ENCODE peak calls at places on chromosomes 16 and 17, in five cellular contexts. One of them, this sample, is unnamed.

GRCh38 chr17:76270127-76270592 is 5.0 kb downstream of the UBALD2 start:
- DNase-seq in thoracic aorta: no peak
- DNase-seq in NB4: no peak
- DNase-seq in AG04450: no peak
- DNase-seq in heart left ventricle: no peak
- DNase-seq in this sample: no peak

GRCh38 chr17:18977021-18977420 is 25.1 kb downstream of the SLC5A10 start:
- DNase-seq in thoracic aorta: no peak
- DNase-seq in NB4: no peak
- DNase-seq in AG04450: no peak
- DNase-seq in heart left ventricle: no peak
- DNase-seq in this sample: no peak

GRCh38 chr16:12646490-12647274 is 157.0 kb downstream of the CPPED1 start:
- DNase-seq in thoracic aorta: no peak
- DNase-seq in NB4: peak
- DNase-seq in AG04450: no peak
- DNase-seq in heart left ventricle: no peak
- DNase-seq in this sample: no peak

GRCh38 chr17:72303787-72304733 is 183.2 kb downstream of the SOX9 start:
- DNase-seq in thoracic aorta: no peak
- DNase-seq in NB4: no peak
- DNase-seq in AG04450: no peak
- DNase-seq in heart left ventricle: no peak
- DNase-seq in this sample: no peak

GRCh38 chr16:54933281-54934150 is 2.9 kb downstream of the IRX5 start:
- DNase-seq in thoracic aorta: no peak
- DNase-seq in NB4: no peak
- DNase-seq in AG04450: no peak
- DNase-seq in heart left ventricle: no peak
- DNase-seq in this sample: no peak

GRCh38 chr16:17002557-17002956 is 468.2 kb downstream of the XYLT1 start:
- DNase-seq in thoracic aorta: no peak
- DNase-seq in NB4: no peak
- DNase-seq in AG04450: no peak
- DNase-seq in heart left ventricle: no peak
- DNase-seq in this sample: no peak

GRCh38 chr17:64240261-64240740 is 22.8 kb downstream of the TEX2 start:
- DNase-seq in thoracic aorta: no peak
- DNase-seq in NB4: no peak
- DNase-seq in AG04450: no peak
- DNase-seq in heart left ventricle: peak
- DNase-seq in this sample: no peak

GRCh38 chr17:63647065-63647725 is 25.0 kb downstream of the MAP3K3 start:
- DNase-seq in thoracic aorta: no peak
- DNase-seq in NB4: no peak
- DNase-seq in AG04450: peak
- DNase-seq in heart left ventricle: no peak
- DNase-seq in this sample: no peak

GRCh38 chr17:56023851-56024250 is 129.4 kb upstream of the ANKFN1 start:
- DNase-seq in thoracic aorta: no peak
- DNase-seq in NB4: no peak
- DNase-seq in AG04450: no peak
- DNase-seq in heart left ventricle: no peak
- DNase-seq in this sample: no peak
- H3K4me3 ChIP-seq in thoracic aorta: no peak
- H3K4me3 ChIP-seq in NB4: no peak
- H3K4me3 ChIP-seq in AG04450: no peak
- H3K4me3 ChIP-seq in heart left ventricle: no peak
- H3K4me3 ChIP-seq in this sample: no peak

DNA sequence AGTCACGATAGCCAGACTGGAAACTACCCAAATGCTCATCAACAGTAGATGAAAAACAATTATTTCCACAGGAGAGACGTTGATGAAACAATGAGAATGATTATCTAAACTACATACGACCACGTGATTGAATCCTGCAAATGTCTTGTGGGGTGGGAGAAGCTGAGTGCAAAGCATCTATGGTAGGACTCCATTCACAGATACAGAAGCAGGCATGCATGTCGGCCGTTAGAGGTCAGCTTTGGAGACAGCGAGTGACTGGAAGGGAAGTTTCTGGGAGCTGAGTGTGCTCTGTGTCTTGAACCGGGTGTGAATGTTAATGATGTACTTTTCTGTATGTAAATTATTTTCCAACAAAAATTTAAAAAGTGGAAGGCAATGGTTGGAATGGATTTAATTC is 71.5 kb upstream of the DNAJA2 start:
- DNase-seq in thoracic aorta: no peak
- DNase-seq in NB4: peak
- DNase-seq in AG04450: no peak
- DNase-seq in heart left ventricle: no peak
- DNase-seq in this sample: peak
- TF ChIP-seq CTCF in thoracic aorta: peak
- TF ChIP-seq CTCF in NB4: no peak
- TF ChIP-seq CTCF in AG04450: no peak
- TF ChIP-seq CTCF in heart left ventricle: no peak
- TF ChIP-seq CTCF in this sample: no peak

DNA sequence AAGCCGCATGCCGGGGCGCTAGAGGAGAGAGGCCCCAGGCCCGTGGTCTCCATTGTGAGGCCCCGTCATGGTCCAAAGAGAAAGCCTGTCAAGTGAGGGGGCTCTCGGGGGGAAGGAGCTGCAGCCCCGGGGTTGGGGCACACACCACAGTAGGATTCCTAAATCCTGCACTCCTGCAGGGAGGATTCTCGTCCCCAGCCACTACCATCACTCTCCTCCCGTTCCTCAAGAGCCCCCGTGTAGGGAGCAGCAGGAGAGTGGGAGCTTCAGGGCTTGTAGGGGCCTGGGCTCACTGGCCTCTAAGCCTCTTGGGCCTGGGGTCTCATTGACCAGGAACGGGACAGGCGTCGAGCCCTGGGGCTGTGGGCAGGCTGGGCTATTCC is 811 bp downstream of the C16orf86 start:
- DNase-seq in thoracic aorta: no peak
- DNase-seq in NB4: no peak
- DNase-seq in AG04450: no peak
- DNase-seq in heart left ventricle: no peak
- DNase-seq in this sample: no peak
- H3K4me3 ChIP-seq in thoracic aorta: peak
- H3K4me3 ChIP-seq in NB4: peak
- H3K4me3 ChIP-seq in AG04450: no peak
- H3K4me3 ChIP-seq in heart left ventricle: peak
- H3K4me3 ChIP-seq in this sample: peak

DNA sequence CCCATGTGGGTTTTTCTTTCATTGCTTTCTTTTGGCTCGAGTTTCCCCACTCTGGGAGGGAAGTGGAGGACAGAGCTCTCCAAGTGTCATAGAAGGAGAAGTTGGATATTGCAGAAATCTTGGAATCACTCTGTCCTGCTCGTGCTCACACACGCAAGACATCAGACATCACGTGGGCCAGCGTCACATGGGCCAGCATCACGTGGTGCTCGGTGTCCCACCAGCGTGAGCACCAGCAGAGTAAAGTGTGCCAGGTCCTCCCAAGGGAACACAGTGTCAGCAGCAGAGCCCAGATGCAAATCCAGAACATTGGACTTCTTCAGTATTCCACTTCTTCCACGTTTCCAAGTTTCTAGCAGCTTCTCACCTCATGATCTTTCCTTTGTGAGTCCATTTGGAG is 327.0 kb downstream of the FOXL1 start:
- DNase-seq in thoracic aorta: no peak
- DNase-seq in NB4: no peak
- DNase-seq in AG04450: no peak
- DNase-seq in heart left ventricle: no peak
- DNase-seq in this sample: peak
- TF ChIP-seq CTCF in thoracic aorta: no peak
- TF ChIP-seq CTCF in NB4: no peak
- TF ChIP-seq CTCF in AG04450: no peak
- TF ChIP-seq CTCF in heart left ventricle: no peak
- TF ChIP-seq CTCF in this sample: no peak

GRCh38 chr17:82520041-82520910 is 744 bp downstream of the FOXK2 start:
- DNase-seq in thoracic aorta: no peak
- DNase-seq in NB4: peak
- DNase-seq in AG04450: no peak
- DNase-seq in heart left ventricle: no peak
- DNase-seq in this sample: peak

GRCh38 chr17:82518826-82519810 is at the start of gene FOXK2:
- DNase-seq in thoracic aorta: peak
- DNase-seq in NB4: peak
- DNase-seq in AG04450: peak
- DNase-seq in heart left ventricle: peak
- DNase-seq in this sample: peak

DNA sequence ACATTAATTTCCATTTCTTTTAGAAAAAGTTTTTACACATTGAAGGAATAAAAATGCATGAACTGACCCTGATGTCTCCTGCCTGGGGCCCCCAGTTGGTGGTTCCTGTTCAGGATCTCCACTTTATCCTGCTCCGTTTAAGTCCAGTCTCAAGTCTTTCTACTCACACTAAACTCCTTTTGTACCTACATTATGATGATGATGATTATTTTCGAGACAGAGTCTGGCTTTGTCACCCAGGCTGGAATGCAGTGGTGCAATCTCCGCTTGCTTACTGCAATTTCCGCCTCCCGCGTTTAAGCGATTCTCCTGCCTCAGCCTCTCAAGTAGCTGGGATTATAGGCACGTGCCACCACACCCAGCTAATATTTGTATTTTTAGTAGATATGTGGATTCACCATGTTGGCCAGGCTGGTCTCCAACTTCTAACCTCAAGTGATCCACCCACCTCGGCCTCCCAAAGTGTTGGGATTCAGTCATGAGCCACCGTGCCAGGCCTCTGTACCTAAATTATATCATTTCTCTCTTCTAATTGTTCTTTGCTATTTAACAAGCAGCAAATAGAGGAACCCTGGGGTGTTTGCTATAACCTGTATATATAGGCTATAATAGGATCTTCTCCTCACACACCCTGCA is 2.2 kb upstream of the FOXK2 start:
- DNase-seq in thoracic aorta: no peak
- DNase-seq in NB4: no peak
- DNase-seq in AG04450: no peak
- DNase-seq in heart left ventricle: no peak
- DNase-seq in this sample: no peak
- H3K4me3 ChIP-seq in thoracic aorta: no peak
- H3K4me3 ChIP-seq in NB4: no peak
- H3K4me3 ChIP-seq in AG04450: no peak
- H3K4me3 ChIP-seq in heart left ventricle: no peak
- H3K4me3 ChIP-seq in this sample: no peak

DNA sequence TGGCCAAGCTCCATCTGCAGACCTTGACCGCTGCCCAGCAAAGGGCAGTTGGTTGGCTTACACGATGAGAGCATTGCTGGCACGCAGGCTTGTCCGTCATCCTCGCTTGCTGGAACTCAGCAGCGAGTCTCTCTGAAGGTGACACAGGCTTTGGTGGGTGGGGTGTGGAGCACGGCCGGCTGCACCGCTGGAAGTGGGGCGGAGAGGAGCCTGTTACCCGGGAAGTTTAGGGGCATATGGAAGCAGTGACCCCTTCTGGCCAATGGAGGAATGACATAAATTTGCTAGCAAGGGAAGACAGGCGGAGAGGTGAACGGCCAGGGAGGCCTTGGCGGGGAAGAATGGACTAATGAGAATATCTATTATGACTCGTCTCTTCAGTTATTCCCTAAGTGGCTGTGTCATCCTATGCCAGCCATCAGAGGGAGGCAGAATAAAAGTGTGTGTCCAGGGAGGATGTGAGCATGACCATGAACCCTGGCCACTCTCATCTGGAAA is 65.9 kb upstream of the SDK2 start:
- DNase-seq in thoracic aorta: peak
- DNase-seq in NB4: peak
- DNase-seq in AG04450: peak
- DNase-seq in heart left ventricle: peak
- DNase-seq in this sample: peak
- TF ChIP-seq CTCF in thoracic aorta: peak
- TF ChIP-seq CTCF in NB4: peak
- TF ChIP-seq CTCF in AG04450: peak
- TF ChIP-seq CTCF in heart left ventricle: peak
- TF ChIP-seq CTCF in this sample: peak

DNA sequence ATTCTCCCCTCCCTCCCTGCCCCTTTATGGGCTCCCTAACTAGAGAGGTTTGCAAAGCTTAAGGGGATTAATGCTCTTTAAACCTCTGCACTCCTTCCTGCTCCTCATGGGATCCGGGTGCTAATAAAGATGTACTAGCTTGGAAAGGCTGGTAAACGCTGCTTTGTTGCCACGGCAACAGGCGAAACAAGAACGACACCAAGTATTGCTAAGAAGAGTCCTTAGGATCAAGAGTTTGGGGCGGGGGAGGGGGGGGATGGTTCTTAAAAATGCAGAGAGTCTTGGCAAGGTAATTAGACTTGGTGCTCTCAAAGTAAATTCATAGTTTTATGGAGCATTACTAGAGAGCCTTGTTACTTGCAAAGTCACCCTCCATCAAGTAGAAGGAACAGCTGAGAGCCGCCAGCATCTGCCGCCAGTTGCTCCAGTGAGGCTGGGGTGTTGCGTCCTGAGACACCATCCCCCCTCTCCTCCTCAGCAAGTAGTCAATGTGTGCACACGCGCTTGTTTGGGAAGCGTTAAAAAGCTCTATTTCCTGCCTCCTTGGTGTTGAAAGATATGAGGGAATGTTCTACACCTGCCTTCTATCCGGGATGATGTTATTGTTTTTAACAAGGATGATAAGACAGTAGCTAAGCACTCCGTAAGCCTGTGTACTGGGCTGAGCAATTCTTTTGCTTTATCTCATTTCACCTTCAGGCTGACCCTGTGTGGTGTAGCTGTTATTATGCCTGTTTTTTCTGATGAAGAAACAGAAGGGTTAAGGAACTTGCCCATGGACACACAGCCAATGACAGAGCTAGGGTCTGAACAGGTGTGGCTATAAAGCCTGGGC is 190.9 kb downstream of the CCDC182 start:
- DNase-seq in thoracic aorta: no peak
- DNase-seq in NB4: no peak
- DNase-seq in AG04450: no peak
- DNase-seq in heart left ventricle: no peak
- DNase-seq in this sample: no peak
- H3K4me3 ChIP-seq in thoracic aorta: no peak
- H3K4me3 ChIP-seq in NB4: no peak
- H3K4me3 ChIP-seq in AG04450: no peak
- H3K4me3 ChIP-seq in heart left ventricle: no peak
- H3K4me3 ChIP-seq in this sample: no peak